ENCODE peak calls at places on chromosomes 12 and 14, in five cellular contexts. P, C, E, Y and U are unnamed samples. For H3K4me1, the result is how much of the 10 kb centered on the place peaks cover.

GRCh38 chr14:69069020-69069421 is 83.9 kb downstream of the DCAF5 start:
- DNase-seq in Y (no peak), C (peak), E (no peak), P (no peak), U (no peak)

GRCh38 chr14:88901991-88902390 is 77.5 kb downstream of the TTC8 start:
- DNase-seq in P (no peak), E (no peak), C (no peak), Y (no peak), U (no peak)

GRCh38 chr14:100401031-100401692 is 78.0 kb downstream of the SLC25A47 start:
- DNase-seq in Y (no peak), P (no peak), E (peak), C (no peak), U (no peak)

GRCh38 chr14:72613196-72613974 is 280.5 kb downstream of the DPF3 start:
- DNase-seq in P (no peak), E (no peak), C (no peak), Y (peak), U (peak)

GRCh38 chr14:21092147-21093011 is 6.1 kb downstream of the ZNF219 start:
- DNase-seq in E (peak), C (peak), P (peak), Y (peak), U (peak)

GRCh38 chr12:110780448-110780847 is 37.8 kb upstream of the PPP1CC start:
- DNase-seq in Y (no peak), C (no peak), P (no peak), E (no peak), U (no peak)

GRCh38 chr14:23492618-23493272 is 23.2 kb downstream of the NGDN start:
- DNase-seq in C (no peak), E (no peak), Y (no peak), P (no peak), U (no peak)

GRCh38 chr12:30500532-30500931 is 195.1 kb downstream of the IPO8 start:
- DNase-seq in E (no peak), P (no peak), C (no peak), Y (no peak), U (no peak)

GRCh38 chr12:41521872-41522379 is 333.8 kb downstream of the PDZRN4 start:
- DNase-seq in P (no peak), C (no peak), Y (no peak), E (no peak), U (no peak)

GRCh38 chr14:52154992-52155655 is 86.3 kb upstream of the NID2 start:
- DNase-seq in E (no peak), Y (no peak), P (no peak), C (no peak), U (no peak)

GRCh38 chr12:95179011-95179410 is 38.3 kb downstream of the FGD6 start:
- DNase-seq in C (no peak), P (no peak), E (no peak), Y (no peak), U (no peak)

GRCh38 chr12:130984183-130985058 is 30.7 kb downstream of the ADGRD1 start:
- DNase-seq in C (no peak), Y (no peak), P (no peak), E (no peak), U (no peak)

GRCh38 chr12:75818863-75819262 is 212.7 kb downstream of the PHLDA1 start:
- DNase-seq in C (no peak), E (no peak), P (no peak), Y (no peak), U (no peak)

GRCh38 chr12:25100738-25101445 is 94.1 kb downstream of the DNAI7 start:
- DNase-seq in P (no peak), Y (no peak), E (no peak), C (no peak), U (no peak)

GRCh38 chr14:30621354-30621953 is 665 bp upstream of the SCFD1 start:
- DNase-seq in Y (no peak), E (peak), C (no peak), P (no peak), U (no peak)

GRCh38 chr14:93962701-93963601 is 13.4 kb downstream of the ASB2 start:
- DNase-seq in C (no peak), Y (no peak), P (no peak), E (no peak), U (no peak)

GRCh38 chr12:107557589-107558100 is 128.0 kb upstream of the PWP1 start:
- DNase-seq in E (no peak), P (no peak), C (no peak), Y (no peak), U (no peak)

GRCh38 chr12:75943730-75944096 is 87.9 kb downstream of the PHLDA1 start:
- DNase-seq in P (no peak), C (no peak), Y (no peak), E (no peak), U (no peak)

GRCh38 chr14:39217214-39217879 is 16.4 kb upstream of the MIA2 start:
- DNase-seq in P (no peak), Y (no peak), C (no peak), E (no peak), U (no peak)

GRCh38 chr12:50690923-50691322 is 73.0 kb upstream of the ATF1 start:
- DNase-seq in Y (peak), C (no peak), E (no peak), P (no peak), U (no peak)

GRCh38 chr12:104498211-104498801 is 41.6 kb downstream of the CHST11 start:
- DNase-seq in P (no peak), C (no peak), Y (no peak), E (no peak), U (no peak)

GRCh38 chr14:51085007-51085406 is 9.9 kb downstream of the TRIM9 start:
- DNase-seq in Y (no peak), E (no peak), P (no peak), C (no peak), U (no peak)

GRCh38 chr14:50675597-50675996 is 7.5 kb upstream of the SAV1 start:
- DNase-seq in E (no peak), C (no peak), P (no peak), Y (no peak), U (no peak)

GRCh38 chr12:53253298-53253697 is 14.8 kb upstream of the ESPL1 start:
- DNase-seq in Y (no peak), C (no peak), E (no peak), P (no peak), U (no peak)

GRCh38 chr14:99718811-99719192 is 34.7 kb downstream of the CYP46A1 start:
- DNase-seq in Y (no peak), C (no peak), E (no peak), P (no peak), U (no peak)

GRCh38 chr14:69105326-69105725 is 47.6 kb downstream of the DCAF5 start:
- DNase-seq in C (no peak), P (no peak), Y (no peak), E (no peak), U (no peak)

GRCh38 chr14:65997350-65997749 is 488.8 kb upstream of the CCDC196 start:
- DNase-seq in C (no peak), E (no peak), Y (no peak), P (no peak), U (no peak)

GRCh38 chr12:122423258-122424165 is 1.0 kb upstream of the CLIP1 start:
- DNase-seq in Y (no peak), E (no peak), C (no peak), P (no peak), U (no peak)

GRCh38 chr12:70831538-70831937 is 89.0 kb downstream of the PTPRR start:
- DNase-seq in E (no peak), P (no peak), Y (no peak), C (no peak), U (no peak)

GRCh38 chr14:63781686-63782085 is 53.8 kb upstream of the SGPP1 start:
- DNase-seq in P (no peak), E (no peak), C (no peak), Y (no peak), U (no peak)

DNA sequence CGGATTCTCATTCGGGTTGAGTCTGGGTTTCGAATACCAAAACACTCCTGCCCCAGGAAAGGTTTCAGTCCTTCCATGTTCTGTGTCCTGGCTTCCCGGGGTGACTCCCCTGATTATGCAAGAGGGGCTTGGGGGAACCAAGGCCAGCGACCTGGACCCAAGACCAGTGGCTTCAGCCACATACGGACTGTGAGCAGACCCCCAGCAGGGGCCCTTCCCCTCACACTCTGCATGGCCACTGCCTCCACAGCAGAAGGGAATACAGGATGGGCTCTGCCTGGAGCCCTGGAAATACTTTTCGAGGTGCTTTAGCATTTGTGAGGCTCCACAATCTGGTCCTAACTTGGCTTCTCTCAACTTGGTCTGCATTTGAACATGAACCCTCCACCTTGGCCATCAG is 19.1 kb downstream of the HDAC7 start:
- DNase-seq in C (no peak), Y (no peak), E (no peak), P (no peak), U (no peak)
- H3K27ac ChIP-seq in C (no peak), Y (peak), E (peak), P (no peak), U (peak)

DNA sequence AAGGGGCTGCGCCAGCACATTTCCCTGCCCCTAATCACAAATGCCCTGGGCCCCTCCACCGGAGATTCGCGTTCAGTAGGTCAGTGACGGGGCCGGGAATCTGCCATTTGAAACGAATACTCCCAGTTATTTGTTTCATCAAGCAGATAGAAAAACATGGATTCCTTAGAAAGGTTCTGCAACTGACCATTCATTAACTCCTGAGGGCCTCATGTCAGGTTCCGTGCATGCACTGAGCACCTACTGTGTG is 25.6 kb upstream of the UBC start:
- DNase-seq in E (no peak), C (no peak), P (peak), Y (no peak), U (no peak)
- H3K4me1 ChIP-seq in E (under half), C (under half), P (under half), Y (under half), U (under half)

DNA sequence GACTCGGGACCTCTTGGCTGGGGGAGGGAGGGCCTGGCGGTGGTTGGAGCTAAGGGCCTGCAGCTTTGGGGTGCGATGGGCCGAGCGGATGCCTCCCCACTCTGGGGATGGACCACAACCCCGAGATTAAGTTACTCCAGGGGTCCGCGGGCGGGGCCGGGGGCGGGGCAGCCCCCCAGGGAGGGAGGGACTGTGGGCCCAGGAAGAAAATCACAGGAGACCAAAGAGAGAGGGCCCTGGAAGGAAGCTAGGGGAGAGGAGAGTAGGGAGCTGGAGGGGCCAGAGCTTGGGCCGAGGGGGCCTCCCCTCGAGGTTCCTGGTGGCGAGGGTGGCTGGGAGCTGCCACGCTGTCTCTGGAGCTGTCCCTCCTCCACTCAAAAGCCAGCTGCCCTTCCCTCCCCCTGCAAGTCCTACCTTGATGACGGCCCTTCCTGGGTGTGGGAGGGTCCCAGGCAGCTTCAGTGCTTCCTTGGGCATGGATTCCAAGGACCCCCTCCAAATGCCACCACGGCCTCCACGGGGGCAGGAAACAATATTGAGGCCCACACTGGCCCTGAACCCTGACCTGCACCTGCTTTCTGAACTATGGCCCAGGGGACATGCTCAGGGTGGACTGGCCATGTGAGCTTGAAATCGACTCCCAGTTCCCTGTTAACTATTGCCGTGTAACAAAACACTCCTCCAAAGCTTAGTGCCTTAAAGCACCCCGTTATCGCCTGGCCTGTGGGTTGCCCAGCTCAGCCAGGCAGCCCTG is 607 bp upstream of the NUDT14 start:
- DNase-seq in Y (no peak), C (no peak), P (no peak), E (no peak), U (no peak)
- H3K27ac ChIP-seq in Y (peak), C (no peak), P (peak), E (peak), U (peak)

DNA sequence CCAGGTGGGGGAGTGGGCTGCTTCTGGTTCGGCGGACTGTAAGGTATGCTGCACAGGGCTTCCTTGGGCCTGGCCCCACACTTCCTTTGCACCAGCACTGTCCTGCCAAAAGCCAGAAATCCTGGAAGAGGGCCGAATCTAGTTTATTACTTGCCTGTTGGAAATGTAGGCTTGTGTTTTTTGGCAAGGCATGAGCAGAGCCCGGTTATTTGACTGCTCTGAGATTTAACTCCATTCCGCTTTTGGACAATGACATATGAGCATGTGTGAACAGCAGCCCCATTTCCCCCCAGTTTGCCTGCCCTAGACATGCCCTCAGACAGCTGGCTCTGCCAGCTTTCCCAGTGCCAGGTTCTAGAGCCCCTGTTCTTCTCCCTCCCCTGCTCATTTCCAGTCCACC is 86.6 kb downstream of the BORCS5 start:
- DNase-seq in C (no peak), E (no peak), P (no peak), Y (peak), U (peak)
- H3K4me1 ChIP-seq in C (under half), E (under half), P (half or more), Y (under half), U (under half)

GRCh38 chr12:948238-948637 is 1.3 kb downstream of the RAD52 start:
- DNase-seq in C (no peak), E (no peak), Y (no peak), P (no peak), U (no peak)
- H3K27ac ChIP-seq in C (peak), E (peak), Y (peak), P (peak), U (no peak)

GRCh38 chr12:57240069-57240921 is 10.7 kb downstream of the STAC3 start:
- DNase-seq in C (peak), Y (peak), E (peak), P (no peak), U (no peak)
- H3K4me1 ChIP-seq in C (under half), Y (half or more), E (under half), P (under half), U (under half)

GRCh38 chr12:48182659-48183058 is 785 bp upstream of the CCDC184 start:
- DNase-seq in P (no peak), E (no peak), Y (no peak), C (no peak), U (no peak)

GRCh38 chr12:48185181-48185919 is 1.9 kb downstream of the CCDC184 start:
- DNase-seq in E (no peak), C (no peak), P (no peak), Y (no peak), U (no peak)

GRCh38 chr12:48183876-48184548 is 568 bp downstream of the CCDC184 start:
- DNase-seq in E (no peak), Y (no peak), P (no peak), C (no peak), U (no peak)

GRCh38 chr12:48183091-48183875 is at the start of gene CCDC184:
- DNase-seq in Y (peak), C (peak), P (peak), E (peak), U (peak)

GRCh38 chr12:48184549-48184922 is 1.1 kb downstream of the CCDC184 start:
- DNase-seq in Y (no peak), E (no peak), P (no peak), C (no peak), U (no peak)
- H3K27ac ChIP-seq in Y (peak), E (no peak), P (no peak), C (no peak), U (peak)

DNA sequence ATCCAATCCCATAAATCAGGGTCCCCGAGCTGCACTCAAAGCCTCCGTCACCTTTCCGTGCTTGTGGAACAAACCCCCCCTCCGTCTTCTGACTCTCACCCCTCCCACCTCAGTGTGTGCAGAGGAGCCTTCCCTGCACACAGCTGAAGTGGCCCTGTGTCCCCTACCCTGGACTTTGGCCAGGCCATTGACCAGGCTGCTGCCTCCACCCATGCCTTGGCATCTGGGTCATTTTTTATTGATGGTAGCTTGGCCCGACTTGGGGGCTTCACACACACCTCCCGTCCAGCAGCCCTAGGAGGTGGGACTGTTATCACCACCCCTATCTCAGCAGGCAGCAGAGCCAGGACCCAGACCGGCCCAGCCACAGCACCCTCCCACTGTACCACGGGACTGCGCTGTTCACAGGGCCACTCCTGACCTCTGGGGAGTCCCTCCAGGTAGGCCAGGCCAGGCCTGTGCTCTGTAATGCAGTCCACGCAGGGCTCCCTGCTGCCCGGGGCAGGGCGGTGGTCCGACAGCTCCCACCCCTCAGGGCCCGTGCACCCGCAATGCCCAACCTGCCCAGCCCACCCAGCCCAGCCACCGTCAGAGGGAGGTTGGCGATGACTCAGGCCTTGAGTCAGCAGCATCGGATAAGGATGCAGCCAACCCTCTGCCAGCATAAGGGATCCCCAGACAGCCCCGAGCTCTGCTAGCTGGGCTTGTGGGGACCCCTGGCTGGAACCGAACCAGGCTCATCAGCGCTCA is 9.2 kb upstream of the INF2 start:
- DNase-seq in E (peak), C (no peak), Y (peak), P (peak), U (peak)
- H3K4me1 ChIP-seq in E (under half), C (under half), Y (half or more), P (half or more), U (under half)

GRCh38 chr12:92029902-92030586 is 115.6 kb downstream of the BTG1 start:
- DNase-seq in Y (no peak), P (no peak), C (no peak), E (no peak), U (no peak)
- H3K27ac ChIP-seq in Y (peak), P (peak), C (no peak), E (peak), U (peak)

GRCh38 chr12:129372348-129372747 is 519.1 kb downstream of the GLT1D1 start:
- DNase-seq in Y (no peak), P (no peak), C (no peak), E (no peak), U (no peak)

GRCh38 chr12:129372876-129373275 is 519.6 kb downstream of the GLT1D1 start:
- DNase-seq in Y (no peak), C (no peak), P (no peak), E (no peak), U (no peak)

DNA sequence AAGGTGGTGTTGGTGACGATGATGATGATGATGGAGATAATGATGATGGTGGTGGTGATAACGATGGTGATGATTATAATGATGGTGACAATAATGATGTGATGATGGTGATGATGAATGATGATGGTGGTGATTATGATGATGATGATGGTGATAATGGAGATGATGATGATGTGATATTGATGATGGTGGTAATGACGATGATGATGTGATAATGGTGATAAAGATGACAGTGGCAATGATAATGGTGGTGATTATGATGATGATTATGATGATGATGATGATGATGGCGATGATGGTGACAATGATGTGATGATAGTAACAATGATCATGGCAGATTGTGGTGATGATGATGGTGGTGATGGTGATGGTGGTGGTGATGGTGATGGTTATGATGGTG is 518.0 kb downstream of the GLT1D1 start:
- DNase-seq in C (no peak), Y (no peak), P (no peak), E (no peak), U (no peak)
- H3K4me1 ChIP-seq in C (under half), Y (under half), P (under half), E (under half), U (under half)